ENCODE peak calls at places on chromosomes 6 and 20, in ten cellular contexts. Y is activated CD4-positive, alpha-beta T cell treated with anti-CD3 and anti-CD28 coated beads, Interleukin-2, amount 50 U/mL, for 1 hour; V is ELR; N is NCI-H2081; W is activated T-cell treated with anti-CD3 and anti-CD28 coated beads for 1 hour; J is SHP77; X is skeletal muscle cell; I is PC-3; E is kidney tubule cell; T is COR-L47. L is an unnamed sample.

GRCh38 chr20:9458075-9458818 is 56.1 kb upstream of the LAMP5 start:
- DNase-seq in J (peak; percentile 13), X (peak; percentile 66), I (peak; percentile 61), T (no peak), N (no peak), V (peak; percentile 53), E (peak; percentile 29), W (no peak), Y (no peak), L (peak; percentile 31)

GRCh38 chr6:46453221-46453620 is 38.0 kb downstream of the RCAN2 start:
- DNase-seq in V (peak; percentile 49), X (peak; percentile 67), I (no peak), N (no peak), W (no peak), T (no peak), J (no peak), E (no peak), Y (no peak), L (peak; percentile 57)

GRCh38 chr6:158475344-158476302 is 84.3 kb upstream of the TMEM181 start:
- DNase-seq in I (peak; percentile 67), Y (no peak), E (peak; percentile 59), W (no peak), T (peak; percentile 52), X (peak; percentile 70), N (peak; percentile 95), J (peak; percentile 100), V (peak; percentile 85), L (peak; percentile 65)

GRCh38 chr20:9407805-9408421 is 106.5 kb upstream of the LAMP5 start:
- DNase-seq in W (no peak), T (peak; percentile 28), J (peak; percentile 36), I (peak; percentile 92), X (peak; percentile 31), N (peak; percentile 61), V (peak; percentile 69), E (peak; percentile 74), Y (peak; percentile 6), L (peak; percentile 33)

GRCh38 chr6:6704423-6705060 is 116.0 kb downstream of the LY86 start:
- DNase-seq in T (no peak), J (no peak), V (no peak), I (no peak), N (peak; percentile 36), Y (no peak), W (no peak), E (peak; percentile 44), X (no peak), L (no peak)

GRCh38 chr6:129920103-129920798 is 59.1 kb upstream of the TMEM244 start:
- DNase-seq in X (no peak), N (no peak), Y (no peak), I (peak; percentile 2), V (no peak), E (peak; percentile 18), J (no peak), W (no peak), T (no peak), L (no peak)

GRCh38 chr20:62876826-62877728 is 15.5 kb upstream of the TCFL5 start:
- DNase-seq in T (no peak), X (no peak), J (no peak), I (no peak), E (no peak), N (no peak), Y (no peak), W (no peak), V (no peak), L (no peak)

GRCh38 chr6:63963756-63964315 is 328.2 kb downstream of the PHF3 start:
- DNase-seq in X (no peak), T (no peak), N (no peak), E (no peak), V (no peak), J (no peak), Y (no peak), I (peak; percentile 12), W (no peak), L (no peak)

GRCh38 chr20:59006864-59007757 is at the start of gene CTSZ:
- DNase-seq in T (no peak), I (peak; percentile 54), X (no peak), Y (peak; percentile 23), N (no peak), V (peak; percentile 65), W (peak; percentile 17), E (peak; percentile 68), J (no peak), L (no peak)

GRCh38 chr20:48631114-48632016 is 196.4 kb downstream of the PREX1 start:
- DNase-seq in I (no peak), E (no peak), J (no peak), W (no peak), V (peak; percentile 69), T (no peak), Y (no peak), N (no peak), X (no peak), L (no peak)

GRCh38 chr6:10268661-10269060 is 146.2 kb downstream of the TFAP2A start:
- DNase-seq in X (no peak), I (no peak), Y (no peak), V (no peak), W (no peak), T (no peak), N (peak; percentile 25), E (no peak), J (no peak), L (no peak)

GRCh38 chr20:38246357-38247165 is 14.0 kb downstream of the KIAA1755 start:
- DNase-seq in E (no peak), V (no peak), W (no peak), Y (no peak), I (no peak), X (no peak), J (no peak), N (no peak), T (no peak), L (no peak)

GRCh38 chr6:16243055-16243454 is 4.7 kb downstream of the GMPR start:
- DNase-seq in T (no peak), E (peak; percentile 23), X (peak; percentile 25), V (peak; percentile 78), I (peak; percentile 94), Y (no peak), N (peak; percentile 31), W (no peak), J (no peak), L (no peak)

GRCh38 chr20:38934530-38934929 is 8.3 kb downstream of the FAM83D start:
- DNase-seq in I (no peak), E (no peak), J (no peak), W (no peak), V (no peak), T (no peak), Y (no peak), X (no peak), N (no peak), L (no peak)

GRCh38 chr6:139230421-139230840 is 61.4 kb downstream of the TXLNB start:
- DNase-seq in T (peak; percentile 81), W (no peak), J (peak; percentile 89), E (peak; percentile 2), Y (no peak), N (peak; percentile 87), I (peak; percentile 42), X (peak; percentile 43), V (peak; percentile 25), L (peak; percentile 4)

GRCh38 chr6:27126815-27127537 is 120.5 kb upstream of the PRSS16 start:
- DNase-seq in Y (peak; percentile 78), T (peak; percentile 34), I (peak; percentile 95), V (peak; percentile 93), E (peak; percentile 89), N (peak; percentile 12), X (peak; percentile 60), W (peak; percentile 70), J (peak; percentile 87), L (peak; percentile 38)

GRCh38 chr20:59598625-59599310 is 5.6 kb upstream of the PHACTR3 start:
- DNase-seq in E (peak; percentile 57), J (peak; percentile 48), T (peak; percentile 34), V (peak; percentile 21), I (peak; percentile 50), X (no peak), Y (peak; percentile 4), W (peak; percentile 4), N (no peak), L (no peak)

GRCh38 chr6:170024940-170025339 is 265.9 kb downstream of the DLL1 start:
- DNase-seq in W (no peak), E (no peak), J (peak; percentile 80), V (no peak), I (peak; percentile 2), X (no peak), N (peak; percentile 46), Y (no peak), T (no peak), L (no peak)

GRCh38 chr6:105194106-105194505 is 14.3 kb upstream of the POPDC3 start:
- DNase-seq in I (no peak), T (no peak), V (no peak), W (no peak), X (no peak), Y (no peak), J (no peak), E (no peak), N (no peak), L (no peak)

GRCh38 chr6:149450679-149451360 is 34.0 kb downstream of the ZC3H12D start:
- DNase-seq in J (no peak), W (no peak), T (no peak), I (no peak), V (no peak), E (no peak), X (no peak), N (no peak), Y (no peak), L (no peak)

GRCh38 chr6:72855471-72855870 is 233.6 kb downstream of the KCNQ5 start:
- DNase-seq in X (no peak), T (no peak), W (no peak), J (no peak), Y (no peak), E (no peak), I (no peak), V (peak; percentile 28), N (no peak), L (no peak)

GRCh38 chr20:52446421-52447231 is 255.0 kb upstream of the ZFP64 start:
- DNase-seq in Y (no peak), E (no peak), X (no peak), T (no peak), N (no peak), W (no peak), I (peak; percentile 7), J (no peak), V (no peak), L (no peak)

GRCh38 chr6:37210313-37210898 is 40.5 kb downstream of the PIM1 start:
- DNase-seq in N (peak; percentile 81), V (peak; percentile 86), Y (peak; percentile 72), J (peak; percentile 78), W (peak; percentile 66), X (peak; percentile 45), I (peak; percentile 94), E (peak; percentile 85), T (peak; percentile 78), L (peak; percentile 41)

GRCh38 chr6:145895802-145896201 is 68.4 kb downstream of the SHPRH start:
- DNase-seq in Y (no peak), I (peak; percentile 41), X (no peak), N (no peak), W (no peak), V (peak; percentile 52), T (no peak), J (no peak), E (no peak), L (no peak)

GRCh38 chr6:129774697-129775447 is 64.9 kb upstream of the ARHGAP18 start:
- DNase-seq in T (peak; percentile 63), W (peak; percentile 16), V (peak; percentile 89), E (peak; percentile 80), Y (peak; percentile 34), N (peak; percentile 73), I (peak; percentile 81), J (peak; percentile 71), X (no peak), L (peak; percentile 34)

GRCh38 chr20:1879369-1879768 is 15.8 kb upstream of the SIRPA start:
- DNase-seq in W (no peak), T (no peak), N (no peak), X (no peak), Y (no peak), I (no peak), V (no peak), E (no peak), J (no peak), L (no peak)

L was measured in AG04449.